ENCODE peak calls at places on chromosomes 12 and 14, in eight cellular contexts. Y, V, P, C, T, G, N and O are unnamed samples.

GRCh38 chr14:46325157-46325556 is 326.4 kb downstream of the RPL10L start:
- DNase-seq in Y (no peak), V (no peak), P (no peak), C (no peak), T (no peak), G (peak; percentile 35), N (no peak), O (no peak)

GRCh38 chr12:64181504-64182291 is 40.4 kb downstream of the KICS2 start:
- DNase-seq in Y (no peak), V (peak; percentile 31), P (peak; percentile 49), C (peak; percentile 95), T (peak; percentile 79), G (peak; percentile 42), N (peak; percentile 88), O (peak; percentile 8)

GRCh38 chr12:5388581-5389535 is 43.0 kb upstream of the NTF3 start:
- DNase-seq in Y (no peak), V (no peak), P (no peak), C (no peak), T (no peak), G (no peak), N (peak; percentile 8), O (no peak)

GRCh38 chr12:19432309-19433170 is 6.8 kb upstream of the AEBP2 start:
- DNase-seq in Y (no peak), V (no peak), P (no peak), C (no peak), T (no peak), G (no peak), N (no peak), O (no peak)

GRCh38 chr14:29030121-29030520 is 263.5 kb downstream of the FOXG1 start:
- DNase-seq in Y (no peak), V (no peak), P (no peak), C (no peak), T (no peak), G (no peak), N (no peak), O (no peak)

GRCh38 chr12:124466200-124467128 is 100.9 kb downstream of the NCOR2 start:
- DNase-seq in Y (no peak), V (no peak), P (no peak), C (peak; percentile 81), T (no peak), G (no peak), N (no peak), O (no peak)

GRCh38 chr12:24795699-24796385 is 153.1 kb downstream of the BCAT1 start:
- DNase-seq in Y (no peak), V (no peak), P (no peak), C (no peak), T (no peak), G (no peak), N (no peak), O (no peak)

GRCh38 chr12:87661770-87662402 is 367.3 kb downstream of the C12orf50 start:
- DNase-seq in Y (no peak), V (no peak), P (no peak), C (no peak), T (no peak), G (no peak), N (no peak), O (no peak)

GRCh38 chr14:50864237-50864636 is 7.6 kb upstream of the ABHD12B start:
- DNase-seq in Y (no peak), V (no peak), P (no peak), C (no peak), T (no peak), G (no peak), N (no peak), O (no peak)

GRCh38 chr12:46555379-46555778 is 182.8 kb upstream of the SLC38A2 start:
- DNase-seq in Y (no peak), V (no peak), P (no peak), C (peak; percentile 47), T (no peak), G (no peak), N (peak; percentile 83), O (no peak)

GRCh38 chr12:84814664-84815245 is 97.8 kb downstream of the SLC6A15 start:
- DNase-seq in Y (no peak), V (no peak), P (no peak), C (peak; percentile 41), T (no peak), G (no peak), N (peak; percentile 24), O (no peak)

GRCh38 chr14:31441273-31442110 is 15.8 kb downstream of the DTD2 start:
- DNase-seq in Y (no peak), V (no peak), P (no peak), C (no peak), T (no peak), G (no peak), N (peak; percentile 70), O (no peak)

DNA sequence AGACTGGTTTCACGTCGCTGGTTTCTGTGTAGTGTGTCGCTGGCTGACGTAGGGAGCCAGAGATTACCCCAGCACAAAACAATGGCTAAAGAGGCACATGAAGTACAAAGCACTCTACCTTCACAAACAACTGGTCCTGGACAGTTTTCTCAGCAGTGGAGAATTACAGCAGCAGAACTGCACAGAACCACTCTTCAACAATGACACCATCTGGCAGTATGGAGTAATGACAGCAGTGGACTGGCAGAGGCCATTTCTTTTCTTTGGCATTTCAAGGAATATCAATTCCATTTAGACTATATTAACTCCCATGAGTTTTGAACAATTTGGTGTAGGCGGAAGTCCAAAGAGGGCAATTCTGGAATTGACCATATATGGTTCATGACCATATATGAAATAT is 1074.1 kb downstream of the AACS start:
- DNase-seq in Y (no peak), V (no peak), P (no peak), C (no peak), T (no peak), G (no peak), N (no peak), O (no peak)
- TF ChIP-seq CTCF in Y (no peak), V (no peak), P (peak; percentile 24), C (peak; percentile 20), T (no peak), G (no peak), N (peak; percentile 12), O (peak; percentile 27)

DNA sequence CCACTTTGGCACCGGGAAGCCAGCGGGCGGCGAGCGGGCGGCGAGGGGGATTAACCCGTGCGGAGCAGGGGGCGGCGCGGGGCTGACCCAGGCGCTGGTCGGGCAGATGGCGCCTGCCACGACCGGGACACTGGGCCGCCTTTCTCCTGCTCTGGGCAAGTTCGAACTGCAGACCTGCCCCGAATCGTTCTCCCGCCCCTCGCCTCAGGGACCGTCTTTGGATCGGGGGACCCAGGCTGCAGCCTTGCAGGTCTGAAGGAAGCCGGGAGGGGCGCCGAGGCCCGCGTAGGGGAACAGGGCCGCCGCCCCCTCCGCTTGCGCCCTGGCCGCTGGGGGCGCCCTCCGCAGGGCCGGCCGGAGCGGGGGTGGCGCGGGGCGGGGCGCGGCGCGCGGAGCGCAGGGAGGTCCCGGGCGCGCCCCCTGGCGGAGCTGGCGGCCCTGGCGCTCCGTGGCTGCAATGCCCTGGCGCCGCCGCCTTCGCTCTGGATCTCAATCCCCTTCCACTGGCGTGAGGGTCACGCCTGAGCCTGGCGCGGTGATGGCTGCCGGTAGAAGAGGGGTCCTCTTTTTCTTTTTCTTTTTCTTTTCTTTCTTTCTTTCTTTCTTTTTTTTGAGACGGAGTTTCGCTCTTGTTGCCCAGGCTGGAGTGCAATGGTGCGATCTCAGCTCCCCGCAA is 447 bp upstream of the LTBP2 start:
- DNase-seq in Y (peak; percentile 88), V (peak; percentile 69), P (peak; percentile 93), C (peak; percentile 55), T (peak; percentile 86), G (peak; percentile 95), N (no peak), O (peak; percentile 77)
- TF ChIP-seq CTCF in Y (peak; percentile 73), V (peak; percentile 45), P (peak; percentile 70), C (peak; percentile 61), T (peak; percentile 18), G (peak; percentile 76), N (peak; percentile 48), O (peak; percentile 69)

DNA sequence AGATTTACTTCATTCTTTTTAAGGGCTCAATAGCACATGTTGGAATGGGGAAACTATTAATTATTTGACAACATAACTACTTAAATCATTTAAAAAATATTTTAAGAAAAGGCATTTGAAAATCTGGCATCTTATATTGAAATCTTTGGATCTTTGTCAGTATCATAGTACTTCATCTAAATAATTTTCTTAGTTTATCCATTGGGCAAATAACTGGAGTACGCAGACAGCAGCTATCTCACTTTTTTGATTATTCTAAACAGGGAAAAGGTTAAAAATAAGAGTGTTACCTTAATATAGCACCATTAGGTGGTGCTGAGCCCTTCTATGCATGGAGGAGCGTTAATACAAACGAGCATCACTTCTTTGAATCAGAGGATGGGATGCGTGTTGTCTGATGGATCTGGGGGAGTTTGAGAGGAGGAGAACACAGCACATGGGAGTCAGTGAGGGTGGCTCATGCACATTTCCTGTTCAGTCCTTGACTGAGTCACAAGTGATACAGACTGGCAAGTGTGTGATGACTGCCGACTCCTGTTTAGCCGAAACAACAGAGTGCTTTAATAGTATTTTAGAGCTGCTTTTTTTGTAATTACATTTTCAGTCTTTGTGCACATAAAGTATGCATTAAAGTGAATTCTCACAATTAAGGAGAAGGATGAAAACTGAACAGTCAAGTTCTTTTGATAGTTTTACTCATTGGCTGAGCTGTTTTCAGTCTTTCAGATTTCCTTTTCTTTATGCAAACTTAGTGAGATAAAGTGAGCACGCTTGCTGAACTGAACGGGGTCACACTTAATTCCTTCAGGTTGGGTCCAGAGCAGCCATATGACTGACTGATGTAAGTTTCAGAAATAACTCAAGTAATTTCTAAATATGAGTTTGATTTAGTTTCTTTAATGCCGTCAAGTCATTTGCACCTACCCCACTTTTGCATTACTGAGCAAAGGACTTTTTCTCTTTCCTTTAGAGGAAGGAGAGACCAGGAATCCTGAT is 92.7 kb downstream of the DIP2B start:
- DNase-seq in Y (no peak), V (no peak), P (no peak), C (peak; percentile 83), T (no peak), G (no peak), N (no peak), O (no peak)
- TF ChIP-seq CTCF in Y (no peak), V (no peak), P (no peak), C (peak; percentile 26), T (no peak), G (peak; percentile 39), N (peak; percentile 16), O (no peak)

GRCh38 chr14:55706341-55706684 is 126.3 kb downstream of the KTN1 start:
- DNase-seq in Y (no peak), V (no peak), P (no peak), C (no peak), T (no peak), G (no peak), N (no peak), O (no peak)

GRCh38 chr14:55706893-55707292 is 126.9 kb downstream of the KTN1 start:
- DNase-seq in Y (no peak), V (no peak), P (no peak), C (no peak), T (no peak), G (no peak), N (no peak), O (no peak)

GRCh38 chr14:55705651-55706340 is 125.8 kb downstream of the KTN1 start:
- DNase-seq in Y (no peak), V (peak; percentile 43), P (no peak), C (no peak), T (no peak), G (no peak), N (no peak), O (no peak)

GRCh38 chr14:55704654-55705053 is 124.6 kb downstream of the KTN1 start:
- DNase-seq in Y (no peak), V (no peak), P (no peak), C (no peak), T (no peak), G (no peak), N (no peak), O (no peak)

DNA sequence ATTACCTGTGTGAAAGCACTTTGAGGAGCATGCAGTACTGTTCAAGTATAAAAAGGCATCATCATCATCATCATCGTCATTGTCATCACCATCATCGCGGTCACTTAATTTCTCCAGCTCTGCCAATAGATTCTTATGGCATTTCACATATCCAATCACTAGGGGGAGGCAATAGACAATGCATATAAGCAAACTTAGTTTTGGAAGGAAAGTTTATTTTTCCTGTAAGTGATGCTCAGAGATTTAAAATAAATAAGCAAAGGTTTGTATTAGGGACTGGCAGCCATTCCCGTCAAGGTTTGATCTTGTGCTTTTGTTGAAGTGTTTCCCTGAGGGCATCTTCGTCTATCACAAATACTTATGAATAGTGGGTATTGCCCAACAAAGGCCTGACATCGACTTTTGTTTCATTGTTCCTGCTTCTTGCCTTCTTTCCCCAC is 127.4 kb downstream of the KTN1 start:
- DNase-seq in Y (no peak), V (no peak), P (peak; percentile 46), C (peak; percentile 35), T (no peak), G (peak; percentile 53), N (peak; percentile 29), O (no peak)
- TF ChIP-seq CTCF in Y (peak; percentile 62), V (peak; percentile 35), P (peak; percentile 76), C (peak; percentile 61), T (peak; percentile 21), G (peak; percentile 62), N (peak; percentile 77), O (peak; percentile 82)